ENCODE peak calls at places on chromosomes 11 and 22, in seven cellular contexts. H is AG10803, A is neural progenitor cell, S is cardiac muscle cell, N is IMR-90, U is sigmoid colon, W is heart left ventricle. T is an unnamed sample.
A peak's percentile ranks its signal among the peaks of the same experiment; 100 is the strongest.

GRCh38 chr11:15770798-15771414 is 585.4 kb downstream of the SOX6 start:
- DNase-seq in H (peak; percentile 18), A (peak; percentile 61), S (peak; percentile 57), N (peak; percentile 52), U (no peak), W (peak; percentile 33), T (no peak)

GRCh38 chr11:74683279-74683871 is 47.9 kb downstream of the CHRDL2 start:
- DNase-seq in H (peak; percentile 25), A (peak; percentile 64), S (no peak), N (no peak), U (peak; percentile 66), W (no peak), T (no peak)

GRCh38 chr11:104163100-104164027 is 583 bp downstream of the PDGFD start:
- DNase-seq in H (peak; percentile 17), A (peak; percentile 48), S (peak; percentile 59), N (peak; percentile 20), U (no peak), W (peak; percentile 43), T (peak; percentile 64)

GRCh38 chr11:70737816-70738630 is 339.7 kb downstream of the CTTN start:
- DNase-seq in H (no peak), A (no peak), S (no peak), N (no peak), U (no peak), W (no peak), T (no peak)

GRCh38 chr11:32173435-32173834 is 82.6 kb downstream of the RCN1 start:
- DNase-seq in H (peak; percentile 67), A (peak; percentile 86), S (peak; percentile 74), N (peak; percentile 68), U (no peak), W (peak; percentile 47), T (no peak)

GRCh38 chr11:76799061-76799804 is 16.1 kb downstream of the TSKU start:
- DNase-seq in H (peak; percentile 58), A (peak; percentile 92), S (peak; percentile 88), N (peak; percentile 57), U (peak; percentile 93), W (peak; percentile 88), T (no peak)

GRCh38 chr11:65218446-65218845 is 36.7 kb downstream of the CAPN1 start:
- DNase-seq in H (no peak), A (no peak), S (no peak), N (no peak), U (peak; percentile 24), W (no peak), T (no peak)

GRCh38 chr11:69352715-69353325 is 58.9 kb downstream of the MYEOV start:
- DNase-seq in H (peak; percentile 89), A (no peak), S (no peak), N (peak; percentile 99), U (no peak), W (no peak), T (no peak)

GRCh38 chr11:57357827-57358226 is 19.7 kb downstream of the P2RX3 start:
- DNase-seq in H (peak; percentile 61), A (no peak), S (no peak), N (peak; percentile 54), U (no peak), W (no peak), T (no peak)

GRCh38 chr22:44354288-44354687 is 41.5 kb upstream of the SHISAL1 start:
- DNase-seq in H (no peak), A (no peak), S (no peak), N (no peak), U (peak; percentile 47), W (no peak), T (no peak)

GRCh38 chr11:65565624-65566453 is 4.4 kb upstream of the ZNRD2 start:
- DNase-seq in H (no peak), A (no peak), S (no peak), N (peak; percentile 35), U (no peak), W (no peak), T (no peak)

GRCh38 chr11:63687845-63688244 is 6.5 kb downstream of the RTN3 start:
- DNase-seq in H (no peak), A (no peak), S (no peak), N (no peak), U (no peak), W (no peak), T (no peak)

GRCh38 chr11:121933694-121934093 is 182.3 kb downstream of the BLID start:
- DNase-seq in H (no peak), A (no peak), S (no peak), N (peak; percentile 87), U (no peak), W (no peak), T (no peak)

GRCh38 chr11:34744511-34744910 is 123.6 kb downstream of the EHF start:
- DNase-seq in H (no peak), A (no peak), S (no peak), N (no peak), U (no peak), W (no peak), T (no peak)

GRCh38 chr11:120686516-120686915 is 175.0 kb downstream of the GRIK4 start:
- DNase-seq in H (no peak), A (no peak), S (no peak), N (no peak), U (no peak), W (no peak), T (no peak)

GRCh38 chr11:57776101-57776511 is 14.5 kb downstream of the CTNND1 start:
- DNase-seq in H (peak; percentile 97), A (peak; percentile 69), S (peak; percentile 80), N (peak; percentile 63), U (no peak), W (peak; percentile 43), T (no peak)

GRCh38 chr11:16785520-16786128 is 47.2 kb downstream of the C11orf58 start:
- DNase-seq in H (peak; percentile 77), A (peak; percentile 76), S (peak; percentile 71), N (peak; percentile 75), U (peak; percentile 82), W (peak; percentile 70), T (no peak)

GRCh38 chr11:5891216-5891800 is 1.7 kb upstream of the OR52E5 start:
- DNase-seq in H (peak; percentile 9), A (no peak), S (no peak), N (peak; percentile 6), U (no peak), W (no peak), T (no peak)

GRCh38 chr11:84471501-84471900 is 1155.6 kb downstream of the DLG2 start:
- DNase-seq in H (no peak), A (peak; percentile 21), S (no peak), N (no peak), U (no peak), W (no peak), T (no peak)

GRCh38 chr11:8959546-8960166 is 4.6 kb downstream of the TMEM9B start:
- DNase-seq in H (peak; percentile 87), A (peak; percentile 83), S (peak; percentile 71), N (peak; percentile 86), U (no peak), W (peak; percentile 38), T (peak; percentile 70)

GRCh38 chr11:11349870-11350325 is 3.2 kb downstream of the CSNK2A3 start:
- DNase-seq in H (peak; percentile 59), A (no peak), S (no peak), N (peak; percentile 90), U (no peak), W (peak; percentile 39), T (no peak)

GRCh38 chr11:115251126-115251525 is 253.1 kb downstream of the CADM1 start:
- DNase-seq in H (no peak), A (no peak), S (no peak), N (no peak), U (no peak), W (no peak), T (no peak)

GRCh38 chr11:115255006-115255762 is 249.0 kb downstream of the CADM1 start:
- DNase-seq in H (no peak), A (no peak), S (no peak), N (no peak), U (no peak), W (no peak), T (no peak)

GRCh38 chr11:115258216-115258615 is 246.0 kb downstream of the CADM1 start:
- DNase-seq in H (no peak), A (no peak), S (no peak), N (no peak), U (no peak), W (no peak), T (no peak)

GRCh38 chr11:115257286-115258077 is 246.7 kb downstream of the CADM1 start:
- DNase-seq in H (no peak), A (no peak), S (no peak), N (no peak), U (no peak), W (no peak), T (no peak)

GRCh38 chr11:115256326-115257197 is 247.7 kb downstream of the CADM1 start:
- DNase-seq in H (no peak), A (no peak), S (peak; percentile 42), N (no peak), U (no peak), W (no peak), T (no peak)
- H3K4me3 ChIP-seq in H (no peak overlapping the region), A (no peak overlapping the region), S (no peak overlapping the region), N (no peak overlapping the region), U (no peak overlapping the region), W (no peak overlapping the region), T (no peak overlapping the region)

GRCh38 chr11:14418801-14419417 is 59.9 kb upstream of the RRAS2 start:
- DNase-seq in H (no peak), A (peak; percentile 61), S (no peak), N (peak; percentile 25), U (no peak), W (no peak), T (no peak)

GRCh38 chr11:14422052-14422813 is 63.2 kb upstream of the RRAS2 start:
- DNase-seq in H (peak; percentile 100), A (peak; percentile 81), S (peak; percentile 80), N (peak; percentile 100), U (peak; percentile 94), W (peak; percentile 83), T (peak; percentile 71)

GRCh38 chr11:14417975-14418374 is 59.0 kb upstream of the RRAS2 start:
- DNase-seq in H (peak; percentile 84), A (no peak), S (no peak), N (peak; percentile 46), U (no peak), W (no peak), T (no peak)

GRCh38 chr11:14422814-14423182 is 63.8 kb upstream of the RRAS2 start:
- DNase-seq in H (no peak), A (no peak), S (no peak), N (no peak), U (no peak), W (no peak), T (no peak)

DNA sequence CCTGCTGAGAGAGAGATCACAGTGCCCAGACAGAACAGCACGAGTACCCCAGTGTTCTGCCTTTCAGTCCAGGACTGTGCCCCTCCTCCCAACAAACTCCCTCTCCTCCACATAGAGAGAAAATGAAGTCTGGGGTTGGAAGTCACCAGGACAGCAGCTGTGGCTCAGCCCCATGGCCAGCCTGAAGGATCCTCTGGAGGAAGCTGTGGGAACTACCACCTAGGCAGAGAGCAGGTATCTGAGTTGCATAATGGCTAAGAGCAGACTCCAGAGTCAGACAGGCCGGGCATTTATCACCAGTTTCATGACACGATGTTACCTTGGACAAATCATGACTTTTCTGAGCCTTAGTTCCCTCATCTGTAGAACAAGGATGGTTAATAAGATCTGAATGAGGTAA is 61.2 kb upstream of the RRAS2 start:
- DNase-seq in H (no peak), A (no peak), S (no peak), N (no peak), U (no peak), W (no peak), T (no peak)
- TF ChIP-seq CTCF in H (no peak), A (no peak), S (no peak), N (no peak), U (no peak), W (no peak), T (no peak)

GRCh38 chr11:826836-827145 is 928 bp upstream of the CRACR2B start:
- DNase-seq in H (no peak), A (no peak), S (no peak), N (no peak), U (no peak), W (no peak), T (no peak)
- H3K4me3 ChIP-seq in H (no peak overlapping the region), A (peak overlapping the region; percentile 50), S (peak overlapping the region; percentile 27), N (no peak overlapping the region), U (no peak overlapping the region), W (peak overlapping the region; percentile 45), T (peak overlapping the region; percentile 58)

GRCh38 chr22:42072606-42073330 is 1.3 kb upstream of the PHETA2 start:
- DNase-seq in H (no peak), A (no peak), S (peak; percentile 66), N (no peak), U (no peak), W (no peak), T (no peak)
- TF ChIP-seq CTCF in H (no peak), A (no peak), S (no peak), N (no peak), U (no peak), W (no peak), T (no peak)